ENCODE peak calls at places on chromosomes 6 and 20, in nine cellular contexts. S is GM20000, F is nephron progenitor cell, O is neural crest cell, W is AG10803, A is HCT116, P is Panc1, C is hepatocyte, Z is choroid plexus epithelial cell. I is an unnamed sample.

GRCh38 chr6:105015482-105015881 is 58.6 kb downstream of the LIN28B start:
- DNase-seq in S (no peak), Z (peak), P (no peak), A (no peak), W (peak), O (no peak), F (no peak), C (no peak), I (no peak)

GRCh38 chr6:151630991-151631655 is 137.3 kb downstream of the CCDC170 start:
- DNase-seq in Z (no peak), C (peak), O (no peak), W (no peak), S (no peak), F (no peak), A (no peak), P (no peak), I (no peak)

GRCh38 chr6:157953580-157954091 is 28.0 kb upstream of the SYNJ2 start:
- DNase-seq in W (no peak), C (peak), S (no peak), F (no peak), A (no peak), Z (no peak), O (no peak), P (no peak), I (no peak)

GRCh38 chr6:117346142-117346930 is 79.4 kb downstream of the ROS1 start:
- DNase-seq in Z (peak), S (peak), A (no peak), W (peak), F (no peak), P (no peak), O (no peak), C (peak), I (no peak)

GRCh38 chr6:119148102-119148824 is 69.8 kb upstream of the FAM184A start:
- DNase-seq in S (peak), F (peak), C (peak), W (peak), A (peak), P (peak), Z (peak), O (peak), I (peak)

GRCh38 chr20:38878798-38879197 is 47.4 kb upstream of the FAM83D start:
- DNase-seq in S (no peak), C (peak), P (no peak), W (peak), O (peak), F (peak), Z (peak), A (no peak), I (no peak)

GRCh38 chr6:132218063-132218696 is 183.1 kb downstream of the MOXD1 start:
- DNase-seq in O (no peak), S (peak), W (no peak), C (peak), Z (peak), P (no peak), A (peak), F (no peak), I (no peak)

GRCh38 chr6:25883991-25884390 is 9.9 kb upstream of the SLC17A3 start:
- DNase-seq in S (no peak), P (no peak), O (no peak), C (peak), A (no peak), F (no peak), Z (peak), W (peak), I (peak)

GRCh38 chr6:169490830-169491229 is 211.0 kb downstream of the WDR27 start:
- DNase-seq in W (peak), F (no peak), Z (no peak), S (no peak), C (no peak), A (no peak), P (no peak), O (no peak), I (no peak)

GRCh38 chr20:56769971-56770570 is 141.0 kb downstream of the TFAP2C start:
- DNase-seq in S (no peak), A (no peak), C (no peak), F (no peak), O (no peak), P (no peak), W (no peak), Z (no peak), I (no peak)

GRCh38 chr6:49676671-49677281 is 36.6 kb downstream of the CRISP2 start:
- DNase-seq in S (no peak), O (no peak), A (no peak), C (no peak), Z (peak), W (peak), P (no peak), F (no peak), I (peak)

GRCh38 chr20:21395666-21396044 is 1.7 kb downstream of the NKX2-4 start:
- DNase-seq in Z (no peak), O (no peak), F (peak), P (no peak), S (peak), A (no peak), C (peak), W (no peak), I (no peak)

GRCh38 chr20:39067526-39068216 is 105.5 kb downstream of the DHX35 start:
- DNase-seq in F (no peak), O (no peak), P (no peak), C (no peak), Z (peak), S (no peak), W (peak), A (no peak), I (no peak)

GRCh38 chr6:117167520-117168271 is 97.7 kb upstream of the VGLL2 start:
- DNase-seq in O (no peak), Z (peak), P (no peak), W (peak), A (peak), S (no peak), C (peak), F (no peak), I (peak)

GRCh38 chr6:144190593-144190992 is 40.3 kb downstream of the STX11 start:
- DNase-seq in C (no peak), P (no peak), O (no peak), Z (peak), F (no peak), A (no peak), W (peak), S (no peak), I (no peak)

GRCh38 chr20:5513975-5514516 is 197.3 kb upstream of the PROKR2 start:
- DNase-seq in S (no peak), W (peak), F (no peak), O (no peak), C (peak), A (peak), Z (peak), P (peak), I (peak)

GRCh38 chr20:62219992-62220665 is at the start of gene HRH3:
- DNase-seq in S (peak), P (no peak), A (no peak), Z (peak), F (peak), C (peak), W (no peak), O (peak), I (peak)

GRCh38 chr6:38192011-38192410 is 372.5 kb downstream of the ZFAND3 start:
- DNase-seq in W (no peak), P (no peak), A (no peak), Z (no peak), S (no peak), O (no peak), C (no peak), F (no peak), I (no peak)

GRCh38 chr20:52801628-52802006 is 170.5 kb upstream of the TSHZ2 start:
- DNase-seq in A (no peak), P (no peak), W (no peak), Z (no peak), C (no peak), F (no peak), S (no peak), O (no peak), I (no peak)

GRCh38 chr6:157224957-157225574 is 98.3 kb downstream of the TMEM242 start:
- DNase-seq in A (no peak), S (no peak), Z (no peak), F (no peak), O (no peak), W (no peak), P (no peak), C (no peak), I (no peak)

GRCh38 chr6:146481527-146481926 is 62.1 kb upstream of the RAB32 start:
- DNase-seq in Z (peak), P (no peak), O (no peak), W (no peak), A (no peak), S (no peak), C (no peak), F (no peak), I (no peak)

GRCh38 chr20:58694241-58695083 is 1.9 kb downstream of the NPEPL1 start:
- DNase-seq in F (no peak), S (no peak), O (no peak), P (no peak), A (no peak), C (no peak), Z (no peak), W (no peak), I (no peak)

GRCh38 chr20:63740501-63741353 is 1.2 kb downstream of the SLC2A4RG start:
- DNase-seq in A (peak), O (peak), W (peak), Z (peak), F (peak), S (peak), P (no peak), C (peak), I (peak)

GRCh38 chr6:13941902-13942301 is 17.1 kb downstream of the RNF182 start:
- DNase-seq in C (no peak), O (no peak), Z (no peak), S (no peak), A (no peak), W (no peak), F (no peak), P (no peak), I (no peak)

GRCh38 chr6:14661188-14661587 is 543.6 kb downstream of the CD83 start:
- DNase-seq in W (no peak), O (no peak), S (peak), P (no peak), A (no peak), Z (peak), C (peak), F (no peak), I (no peak)

GRCh38 chr6:46932526-46932925 is 10.8 kb upstream of the ADGRF5 start:
- DNase-seq in Z (no peak), F (no peak), A (no peak), O (no peak), C (no peak), S (no peak), P (no peak), W (peak), I (no peak)

GRCh38 chr6:170523256-170524187 is 29.6 kb downstream of the PSMB1 start:
- DNase-seq in P (no peak), W (no peak), C (no peak), F (no peak), O (no peak), S (no peak), Z (no peak), A (no peak), I (no peak)

GRCh38 chr6:52725133-52725529 is 38.1 kb downstream of the GSTA2 start:
- DNase-seq in W (peak), Z (peak), F (no peak), S (no peak), P (no peak), O (no peak), A (no peak), C (peak), I (no peak)

GRCh38 chr6:166333172-166333995 is 9.0 kb downstream of the SFT2D1 start:
- DNase-seq in C (no peak), S (peak), W (no peak), P (no peak), A (no peak), O (no peak), Z (no peak), F (no peak), I (no peak)

GRCh38 chr6:93787841-93788240 is 368.5 kb upstream of the EPHA7 start:
- DNase-seq in F (no peak), O (no peak), P (no peak), A (no peak), Z (peak), S (no peak), W (no peak), C (no peak), I (no peak)

GRCh38 chr6:53831081-53831839 is 36.5 kb downstream of the LRRC1 start:
- DNase-seq in Z (no peak), S (no peak), W (no peak), O (no peak), A (no peak), C (no peak), P (no peak), F (no peak), I (no peak)

GRCh38 chr6:86477510-86478166 is 459.7 kb upstream of the HTR1E start:
- DNase-seq in W (no peak), A (no peak), Z (no peak), P (no peak), C (peak), O (no peak), S (no peak), F (peak), I (no peak)

GRCh38 chr6:170063851-170064617 is 226.8 kb downstream of the DLL1 start:
- DNase-seq in W (no peak), Z (no peak), C (no peak), P (no peak), F (peak), S (no peak), A (no peak), O (no peak), I (no peak)

GRCh38 chr6:140050232-140050995 is 676.0 kb upstream of the CITED2 start:
- DNase-seq in W (peak), P (no peak), O (no peak), F (no peak), C (peak), S (no peak), A (no peak), Z (no peak), I (no peak)

GRCh38 chr6:108837236-108837971 is 10.8 kb upstream of the ARMC2 start:
- DNase-seq in C (no peak), Z (peak), O (no peak), S (no peak), A (no peak), W (peak), F (no peak), P (no peak), I (no peak)

GRCh38 chr20:51899674-51900073 is 97.4 kb upstream of the SALL4 start:
- DNase-seq in P (no peak), Z (no peak), C (no peak), W (no peak), A (peak), S (no peak), F (no peak), O (no peak), I (no peak)

GRCh38 chr20:43744966-43745733 is 18.3 kb upstream of the GTSF1L start:
- DNase-seq in O (no peak), F (no peak), W (no peak), C (no peak), S (no peak), A (no peak), Z (no peak), P (no peak), I (peak)

GRCh38 chr6:35688605-35689322 is at the start of gene FKBP5:
- DNase-seq in S (peak), F (peak), W (peak), P (peak), O (peak), A (peak), Z (peak), C (peak), I (peak)

GRCh38 chr20:23241416-23241815 is 109.2 kb upstream of the NXT1 start:
- DNase-seq in P (no peak), W (no peak), S (no peak), Z (no peak), C (no peak), O (no peak), A (no peak), F (no peak), I (no peak)

GRCh38 chr20:20677186-20677585 is 35.3 kb downstream of the RALGAPA2 start:
- DNase-seq in P (no peak), F (no peak), Z (peak), O (no peak), W (peak), S (no peak), A (no peak), C (no peak), I (no peak)

GRCh38 chr6:73703514-73703913 is 7.5 kb downstream of the CD109 start:
- DNase-seq in W (no peak), C (no peak), S (no peak), Z (no peak), P (no peak), F (no peak), O (no peak), A (no peak), I (no peak)
- TF ChIP-seq CTCF in W (no peak), C (no peak), S (no peak), Z (no peak), P (no peak), F (no peak), O (no peak), A (no peak), I (no peak)

DNA sequence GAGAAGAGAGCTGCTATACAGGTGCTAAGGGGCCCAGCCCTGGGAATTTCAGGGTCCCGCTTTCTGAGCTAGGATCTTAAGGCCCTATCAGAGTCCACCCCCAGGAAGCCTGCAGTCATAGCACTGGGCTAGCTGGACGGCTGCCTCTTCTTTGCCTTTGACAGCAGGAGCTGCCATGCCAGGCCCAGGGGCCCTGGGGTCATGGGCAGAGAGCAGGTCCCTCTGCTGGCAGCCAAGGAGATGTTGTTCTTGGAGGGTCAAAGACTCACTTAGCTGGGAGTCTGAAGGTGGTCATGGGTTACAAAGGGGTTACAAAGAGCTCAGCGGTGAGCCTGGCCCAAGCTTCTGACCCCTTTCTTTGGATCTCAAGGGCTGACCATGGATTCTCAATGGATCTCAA is 52.7 kb downstream of the RPP21 start:
- DNase-seq in Z (no peak), C (no peak), O (no peak), P (no peak), W (no peak), A (no peak), S (no peak), F (peak), I (peak)
- TF ChIP-seq CTCF in Z (no peak), C (no peak), O (no peak), P (no peak), W (no peak), A (peak), S (no peak), F (no peak), I (peak)

DNA sequence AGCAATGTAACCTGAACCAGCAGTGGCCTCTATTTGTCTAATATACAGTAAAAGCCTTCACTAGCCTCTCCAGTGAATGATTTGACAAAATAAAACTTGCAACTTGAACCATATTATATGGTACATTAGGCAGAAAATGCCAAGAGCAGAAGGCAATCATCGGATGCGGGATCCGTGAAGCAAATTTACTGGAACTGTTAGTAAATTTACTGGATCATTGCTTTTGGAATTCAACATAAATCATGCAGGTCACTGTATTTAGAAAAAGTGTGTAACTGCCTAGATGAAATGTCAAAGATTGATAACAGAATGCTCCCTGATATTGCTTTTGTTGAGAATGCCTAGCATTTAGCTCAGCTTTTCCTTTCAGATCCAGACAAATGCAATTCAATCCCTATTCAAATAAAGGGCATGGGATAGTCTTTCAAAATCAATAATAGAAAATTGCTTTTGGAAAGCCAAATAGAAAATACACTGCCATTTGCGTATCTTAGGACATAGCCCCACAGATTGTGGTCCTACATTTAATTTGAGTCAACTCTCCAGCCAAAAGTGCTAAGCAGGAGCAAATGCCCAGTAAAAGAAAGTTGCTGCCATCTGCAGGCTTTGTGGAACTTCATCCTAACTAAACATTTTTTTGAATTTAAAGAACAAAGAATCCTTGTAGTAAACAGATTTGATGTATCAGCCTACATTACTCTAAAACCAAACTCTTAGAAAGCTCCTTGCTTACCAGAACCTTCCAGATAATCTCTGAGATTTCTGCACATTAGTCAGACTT is 109.5 kb upstream of the HSF2 start:
- DNase-seq in W (peak), F (no peak), S (no peak), O (no peak), Z (peak), P (peak), A (peak), C (peak), I (peak)
- TF ChIP-seq CTCF in W (peak), F (no peak), S (no peak), O (peak), Z (peak), P (peak), A (peak), C (peak), I (no peak)

GRCh38 chr6:99246602-99247001 is 102.9 kb downstream of the FAXC start:
- DNase-seq in O (no peak), C (no peak), S (no peak), P (no peak), A (no peak), F (no peak), Z (no peak), W (no peak), I (no peak)

GRCh38 chr6:99241905-99242534 is 107.5 kb downstream of the FAXC start:
- DNase-seq in S (peak), F (peak), Z (peak), P (no peak), C (peak), W (peak), A (peak), O (peak), I (peak)
- TF ChIP-seq CTCF in S (peak), F (peak), Z (peak), P (peak), C (peak), W (peak), A (peak), O (peak), I (no peak)

I was measured in Calu3.